ENCODE peak calls at places on chromosomes 11 and 22, in seven cellular contexts. P is upper lobe of right lung; V is fibroblast of villous mesenchyme; S is tibial nerve; H is body of pancreas; M is choroid plexus epithelial cell; F is CD8-positive, alpha-beta T cell. L is an unnamed sample.

GRCh38 chr11:67024410-67024809 is 1.5 kb downstream of the SYT12 start:
- DNase-seq in P (no peak), V (no peak), S (no peak), H (no peak), M (no peak), F (peak), L (no peak)

GRCh38 chr11:19962795-19963163 is 197.5 kb downstream of the DBX1 start:
- DNase-seq in P (no peak), V (peak), S (no peak), H (no peak), M (peak), F (no peak), L (no peak)

GRCh38 chr11:110472858-110473257 is 43.1 kb downstream of the FDX1 start:
- DNase-seq in P (no peak), V (peak), S (no peak), H (peak), M (peak), F (no peak), L (no peak)

GRCh38 chr11:99068832-99069231 is 48.1 kb downstream of the CNTN5 start:
- DNase-seq in P (no peak), V (no peak), S (no peak), H (no peak), M (no peak), F (no peak), L (no peak)

GRCh38 chr11:32890843-32891656 is 1.6 kb upstream of the QSER1 start:
- DNase-seq in P (no peak), V (no peak), S (no peak), H (no peak), M (no peak), F (no peak), L (no peak)

GRCh38 chr11:117825538-117826359 is 1.2 kb upstream of the FXYD2 start:
- DNase-seq in P (peak), V (no peak), S (no peak), H (peak), M (no peak), F (no peak), L (peak)

GRCh38 chr11:12868315-12869073 is 140.6 kb upstream of the RASSF10 start:
- DNase-seq in P (no peak), V (peak), S (no peak), H (no peak), M (peak), F (no peak), L (no peak)

GRCh38 chr11:126391970-126392637 is 36.6 kb downstream of the ST3GAL4 start:
- DNase-seq in P (peak), V (no peak), S (no peak), H (peak), M (no peak), F (no peak), L (no peak)

GRCh38 chr11:88231894-88232482 is 56.7 kb upstream of the RAB38 start:
- DNase-seq in P (no peak), V (peak), S (peak), H (peak), M (peak), F (no peak), L (no peak)

GRCh38 chr22:33579448-33580093 is 340.7 kb downstream of the LARGE1 start:
- DNase-seq in P (no peak), V (peak), S (peak), H (peak), M (peak), F (peak), L (no peak)

GRCh38 chr22:50057292-50057867 is 718 bp downstream of the TTLL8 start:
- DNase-seq in P (no peak), V (no peak), S (no peak), H (no peak), M (no peak), F (no peak), L (no peak)

GRCh38 chr11:1778141-1778911 is 14.6 kb upstream of the CTSD start:
- DNase-seq in P (peak), V (no peak), S (no peak), H (no peak), M (no peak), F (no peak), L (peak)

GRCh38 chr11:113163291-113164030 is 150.9 kb upstream of the TTC12 start:
- DNase-seq in P (no peak), V (peak), S (peak), H (peak), M (peak), F (no peak), L (no peak)
- TF ChIP-seq CTCF in P (no peak), V (peak), S (peak), H (no peak), M (peak), F (no peak), L (peak)

DNA sequence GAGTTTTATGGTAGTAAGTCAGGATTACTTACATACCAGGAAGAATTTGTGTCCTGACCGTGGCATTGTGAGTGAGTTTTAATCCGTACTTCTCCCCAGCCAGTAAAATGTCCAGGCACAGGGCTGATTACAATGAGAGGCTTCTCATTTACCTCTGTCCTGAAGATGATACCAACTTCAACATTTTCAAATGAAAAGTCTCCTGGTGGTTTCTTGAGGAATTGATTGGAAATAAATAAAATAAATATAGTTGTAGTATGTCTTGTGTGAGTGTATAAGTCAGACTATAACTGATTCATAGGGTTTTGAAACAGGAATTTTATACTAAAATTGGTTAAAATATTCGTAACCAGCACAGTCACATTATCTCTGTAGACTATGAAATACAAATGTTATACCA is 382.5 kb downstream of the ETS1 start:
- DNase-seq in P (no peak), V (no peak), S (no peak), H (no peak), M (no peak), F (no peak), L (no peak)
- TF ChIP-seq CTCF in P (no peak), V (no peak), S (no peak), H (no peak), M (no peak), F (no peak), L (no peak)

DNA sequence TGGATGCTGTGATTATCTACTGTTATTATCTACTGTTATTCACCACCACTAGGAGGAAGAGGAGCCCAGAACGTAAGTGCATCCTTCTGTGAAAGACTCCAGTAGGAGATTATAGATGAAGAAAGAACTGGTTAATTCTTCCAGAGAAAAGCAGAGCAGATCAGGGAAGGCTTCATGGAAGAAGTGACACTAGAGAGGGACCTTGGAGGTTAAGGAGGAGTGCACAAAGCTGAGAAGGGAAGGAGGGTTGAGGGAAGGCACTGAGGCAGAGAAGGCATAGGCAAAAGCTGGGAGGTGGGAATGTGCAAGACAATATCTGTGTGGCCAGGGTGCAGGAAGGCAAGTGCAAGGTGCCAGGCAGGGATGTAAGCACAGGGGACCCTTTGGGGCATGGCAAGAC is 13.5 kb downstream of the CRYBB1 start:
- DNase-seq in P (no peak), V (no peak), S (no peak), H (no peak), M (no peak), F (no peak), L (peak)
- TF ChIP-seq CTCF in P (no peak), V (no peak), S (no peak), H (no peak), M (no peak), F (no peak), L (no peak)

DNA sequence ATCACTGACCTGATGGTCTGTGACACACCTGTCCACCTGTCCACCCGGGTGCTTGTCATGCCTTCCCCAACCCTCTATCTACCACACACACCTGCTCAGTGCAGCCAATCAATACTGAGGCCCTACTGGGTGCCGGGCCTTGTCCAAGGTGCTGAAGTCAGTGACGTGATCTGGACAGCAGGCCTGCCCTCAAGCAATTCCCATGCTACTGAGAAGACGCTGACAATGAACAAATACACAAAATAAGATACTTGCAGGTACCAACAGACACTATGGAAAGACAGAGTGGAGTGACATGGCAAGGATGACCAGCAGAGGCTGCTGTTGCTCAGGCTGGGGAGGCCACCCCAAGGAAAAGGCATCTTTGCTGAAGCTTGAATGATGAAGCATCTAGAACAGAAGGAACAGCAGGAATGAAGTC is 21.2 kb downstream of the PLAAT3 start:
- DNase-seq in P (no peak), V (peak), S (no peak), H (no peak), M (peak), F (no peak), L (no peak)
- TF ChIP-seq CTCF in P (peak), V (peak), S (peak), H (peak), M (peak), F (no peak), L (peak)

GRCh38 chr22:25564320-25564978 is at the start of gene GRK3:
- DNase-seq in P (peak), V (peak), S (peak), H (peak), M (peak), F (peak), L (no peak)

GRCh38 chr22:25566812-25567211 is 2.3 kb downstream of the GRK3 start:
- DNase-seq in P (no peak), V (no peak), S (no peak), H (no peak), M (no peak), F (no peak), L (no peak)

GRCh38 chr22:25569983-25570382 is 5.5 kb downstream of the GRK3 start:
- DNase-seq in P (no peak), V (no peak), S (no peak), H (no peak), M (no peak), F (no peak), L (no peak)

GRCh38 chr22:25564979-25565677 is 653 bp downstream of the GRK3 start:
- DNase-seq in P (peak), V (no peak), S (no peak), H (peak), M (peak), F (no peak), L (no peak)

DNA sequence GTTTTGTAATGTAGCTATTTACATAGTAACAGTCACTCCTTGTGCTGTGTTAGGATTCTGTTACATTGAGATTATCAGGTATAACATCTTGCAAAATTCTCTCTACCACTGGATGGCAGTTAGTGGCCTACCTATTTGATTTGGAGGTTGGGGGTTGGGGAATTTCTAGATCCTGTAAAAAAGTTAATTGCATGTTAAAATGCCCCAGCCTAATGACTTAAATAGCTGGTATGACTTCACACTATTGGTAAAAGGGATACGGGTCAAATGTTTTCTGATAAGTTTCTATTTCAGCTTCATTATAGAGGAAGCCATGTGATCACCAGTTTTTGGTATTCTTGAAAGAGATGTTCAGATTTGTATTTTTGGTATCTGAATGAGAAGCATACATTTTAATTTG is 2.8 kb downstream of the GRK3 start:
- DNase-seq in P (no peak), V (no peak), S (no peak), H (no peak), M (no peak), F (no peak), L (no peak)
- TF ChIP-seq CTCF in P (no peak), V (no peak), S (no peak), H (no peak), M (no peak), F (no peak), L (peak)

L was measured in chondrocyte.